ENCODE peak calls at places on chromosomes 7 and 10, in ten cellular contexts. One of them, this sample, is unnamed.

GRCh38 chr10:104941662-104942061 is 300.6 kb downstream of the SORCS3 start:
- DNase-seq in esophagus squamous epithelium: no peak
- DNase-seq in NCI-H460: no peak
- DNase-seq in upper lobe of right lung: no peak
- DNase-seq in stimulated activated CD4-positive, alpha-beta T cell treated with anti-CD3 and anti-CD28 coated beads, Interleukin-1b, Interleukin-23, amount 100 ng/mL, for 24 hours: no peak
- DNase-seq in RWPE1: no peak
- DNase-seq in DMS53: no peak
- DNase-seq in H54: no peak
- DNase-seq in neural crest cell: no peak
- DNase-seq in anterior cingulate cortex: no peak
- DNase-seq in this sample: no peak

GRCh38 chr7:116653204-116653603 is 18.8 kb upstream of the MET start:
- DNase-seq in esophagus squamous epithelium: no peak
- DNase-seq in NCI-H460: no peak
- DNase-seq in upper lobe of right lung: no peak
- DNase-seq in stimulated activated CD4-positive, alpha-beta T cell treated with anti-CD3 and anti-CD28 coated beads, Interleukin-1b, Interleukin-23, amount 100 ng/mL, for 24 hours: no peak
- DNase-seq in RWPE1: peak
- DNase-seq in DMS53: peak
- DNase-seq in H54: peak
- DNase-seq in neural crest cell: no peak
- DNase-seq in anterior cingulate cortex: no peak
- DNase-seq in this sample: peak

GRCh38 chr7:137474627-137475026 is 131.1 kb upstream of the PTN start:
- DNase-seq in esophagus squamous epithelium: no peak
- DNase-seq in NCI-H460: no peak
- DNase-seq in upper lobe of right lung: no peak
- DNase-seq in stimulated activated CD4-positive, alpha-beta T cell treated with anti-CD3 and anti-CD28 coated beads, Interleukin-1b, Interleukin-23, amount 100 ng/mL, for 24 hours: no peak
- DNase-seq in RWPE1: no peak
- DNase-seq in DMS53: no peak
- DNase-seq in H54: no peak
- DNase-seq in neural crest cell: no peak
- DNase-seq in anterior cingulate cortex: peak
- DNase-seq in this sample: no peak

GRCh38 chr10:31645786-31646185 is 282.8 kb downstream of the ARHGAP12 start:
- DNase-seq in esophagus squamous epithelium: no peak
- DNase-seq in NCI-H460: no peak
- DNase-seq in upper lobe of right lung: no peak
- DNase-seq in stimulated activated CD4-positive, alpha-beta T cell treated with anti-CD3 and anti-CD28 coated beads, Interleukin-1b, Interleukin-23, amount 100 ng/mL, for 24 hours: no peak
- DNase-seq in RWPE1: peak
- DNase-seq in DMS53: no peak
- DNase-seq in H54: no peak
- DNase-seq in neural crest cell: no peak
- DNase-seq in anterior cingulate cortex: no peak
- DNase-seq in this sample: no peak

GRCh38 chr7:151923097-151923876 is 33.0 kb upstream of the GALNTL5 start:
- DNase-seq in esophagus squamous epithelium: no peak
- DNase-seq in NCI-H460: no peak
- DNase-seq in upper lobe of right lung: no peak
- DNase-seq in stimulated activated CD4-positive, alpha-beta T cell treated with anti-CD3 and anti-CD28 coated beads, Interleukin-1b, Interleukin-23, amount 100 ng/mL, for 24 hours: no peak
- DNase-seq in RWPE1: no peak
- DNase-seq in DMS53: no peak
- DNase-seq in H54: no peak
- DNase-seq in neural crest cell: no peak
- DNase-seq in anterior cingulate cortex: no peak
- DNase-seq in this sample: no peak

GRCh38 chr10:6379015-6379776 is 176.5 kb downstream of the PFKFB3 start:
- DNase-seq in esophagus squamous epithelium: no peak
- DNase-seq in NCI-H460: no peak
- DNase-seq in upper lobe of right lung: no peak
- DNase-seq in stimulated activated CD4-positive, alpha-beta T cell treated with anti-CD3 and anti-CD28 coated beads, Interleukin-1b, Interleukin-23, amount 100 ng/mL, for 24 hours: no peak
- DNase-seq in RWPE1: no peak
- DNase-seq in DMS53: no peak
- DNase-seq in H54: no peak
- DNase-seq in neural crest cell: no peak
- DNase-seq in anterior cingulate cortex: no peak
- DNase-seq in this sample: no peak

GRCh38 chr7:100000239-100000638 is 15.2 kb upstream of the ZKSCAN1 start:
- DNase-seq in esophagus squamous epithelium: no peak
- DNase-seq in NCI-H460: no peak
- DNase-seq in upper lobe of right lung: no peak
- DNase-seq in stimulated activated CD4-positive, alpha-beta T cell treated with anti-CD3 and anti-CD28 coated beads, Interleukin-1b, Interleukin-23, amount 100 ng/mL, for 24 hours: no peak
- DNase-seq in RWPE1: no peak
- DNase-seq in DMS53: no peak
- DNase-seq in H54: no peak
- DNase-seq in neural crest cell: no peak
- DNase-seq in anterior cingulate cortex: no peak
- DNase-seq in this sample: no peak

GRCh38 chr10:28906440-28906839 is 229.1 kb downstream of the BAMBI start:
- DNase-seq in esophagus squamous epithelium: no peak
- DNase-seq in NCI-H460: no peak
- DNase-seq in upper lobe of right lung: no peak
- DNase-seq in stimulated activated CD4-positive, alpha-beta T cell treated with anti-CD3 and anti-CD28 coated beads, Interleukin-1b, Interleukin-23, amount 100 ng/mL, for 24 hours: no peak
- DNase-seq in RWPE1: no peak
- DNase-seq in DMS53: no peak
- DNase-seq in H54: no peak
- DNase-seq in neural crest cell: no peak
- DNase-seq in anterior cingulate cortex: no peak
- DNase-seq in this sample: no peak

GRCh38 chr7:7911339-7911738 is 57.3 kb upstream of the GLCCI1 start:
- DNase-seq in esophagus squamous epithelium: no peak
- DNase-seq in NCI-H460: no peak
- DNase-seq in upper lobe of right lung: no peak
- DNase-seq in stimulated activated CD4-positive, alpha-beta T cell treated with anti-CD3 and anti-CD28 coated beads, Interleukin-1b, Interleukin-23, amount 100 ng/mL, for 24 hours: no peak
- DNase-seq in RWPE1: peak
- DNase-seq in DMS53: no peak
- DNase-seq in H54: peak
- DNase-seq in neural crest cell: no peak
- DNase-seq in anterior cingulate cortex: no peak
- DNase-seq in this sample: peak

GRCh38 chr10:114260366-114260765 is 21.3 kb downstream of the VWA2 start:
- DNase-seq in esophagus squamous epithelium: no peak
- DNase-seq in NCI-H460: no peak
- DNase-seq in upper lobe of right lung: peak
- DNase-seq in stimulated activated CD4-positive, alpha-beta T cell treated with anti-CD3 and anti-CD28 coated beads, Interleukin-1b, Interleukin-23, amount 100 ng/mL, for 24 hours: no peak
- DNase-seq in RWPE1: no peak
- DNase-seq in DMS53: no peak
- DNase-seq in H54: no peak
- DNase-seq in neural crest cell: no peak
- DNase-seq in anterior cingulate cortex: no peak
- DNase-seq in this sample: no peak

GRCh38 chr10:13776861-13777301 is 190.1 kb downstream of the PRPF18 start:
- DNase-seq in esophagus squamous epithelium: no peak
- DNase-seq in NCI-H460: no peak
- DNase-seq in upper lobe of right lung: no peak
- DNase-seq in stimulated activated CD4-positive, alpha-beta T cell treated with anti-CD3 and anti-CD28 coated beads, Interleukin-1b, Interleukin-23, amount 100 ng/mL, for 24 hours: no peak
- DNase-seq in RWPE1: no peak
- DNase-seq in DMS53: peak
- DNase-seq in H54: no peak
- DNase-seq in neural crest cell: no peak
- DNase-seq in anterior cingulate cortex: no peak
- DNase-seq in this sample: peak